ENCODE peak calls at places on chromosome 15, in ten cellular contexts. N is ovary, T is OCI-LY7, E is WERI-Rb-1, U is adrenal gland, P is fibroblast of mammary gland, K is upper lobe of right lung, Z is keratinocyte, V is astrocyte of the spinal cord, G is fibroblast of pulmonary artery. I is an unnamed sample.

GRCh38 chr15:53193149-53193548 is 403.0 kb upstream of the ONECUT1 start:
- DNase-seq in N (no peak), T (peak), E (no peak), U (no peak), P (peak), K (no peak), Z (no peak), V (peak), G (peak), I (peak)

GRCh38 chr15:74982183-74982582 is 13.2 kb upstream of the SCAMP5 start:
- DNase-seq in N (no peak), T (no peak), E (no peak), U (no peak), P (no peak), K (no peak), Z (no peak), V (no peak), G (no peak), I (no peak)

GRCh38 chr15:55279746-55280351 is 9.8 kb downstream of the RAB27A start:
- DNase-seq in N (no peak), T (no peak), E (no peak), U (peak), P (peak), K (no peak), Z (peak), V (peak), G (peak), I (peak)

GRCh38 chr15:99565031-99565280 is 828 bp upstream of the MEF2A start:
- DNase-seq in N (no peak), T (no peak), E (no peak), U (no peak), P (no peak), K (no peak), Z (no peak), V (no peak), G (no peak), I (no peak)

GRCh38 chr15:95567686-95568085 is 762.8 kb upstream of the NR2F2 start:
- DNase-seq in N (no peak), T (no peak), E (no peak), U (no peak), P (no peak), K (no peak), Z (no peak), V (peak), G (no peak), I (no peak)

GRCh38 chr15:55108858-55109518 is 87.8 kb downstream of the RSL24D1 start:
- DNase-seq in N (peak), T (peak), E (peak), U (peak), P (peak), K (peak), Z (peak), V (peak), G (peak), I (peak)

GRCh38 chr15:29612096-29612495 is 210.2 kb downstream of the TJP1 start:
- DNase-seq in N (no peak), T (no peak), E (no peak), U (peak), P (peak), K (no peak), Z (no peak), V (peak), G (peak), I (no peak)

GRCh38 chr15:22262613-22263020 is 182.3 kb downstream of the OR4M2 start:
- DNase-seq in N (no peak), T (peak), E (no peak), U (no peak), P (peak), K (peak), Z (no peak), V (no peak), G (no peak), I (no peak)

GRCh38 chr15:101190196-101190595 is 61.7 kb downstream of the CHSY1 start:
- DNase-seq in N (no peak), T (no peak), E (no peak), U (no peak), P (no peak), K (no peak), Z (no peak), V (no peak), G (no peak), I (no peak)

GRCh38 chr15:84684092-84684491 is 26.1 kb upstream of the NMB start:
- DNase-seq in N (no peak), T (no peak), E (no peak), U (no peak), P (peak), K (no peak), Z (no peak), V (peak), G (peak), I (peak)

DNA sequence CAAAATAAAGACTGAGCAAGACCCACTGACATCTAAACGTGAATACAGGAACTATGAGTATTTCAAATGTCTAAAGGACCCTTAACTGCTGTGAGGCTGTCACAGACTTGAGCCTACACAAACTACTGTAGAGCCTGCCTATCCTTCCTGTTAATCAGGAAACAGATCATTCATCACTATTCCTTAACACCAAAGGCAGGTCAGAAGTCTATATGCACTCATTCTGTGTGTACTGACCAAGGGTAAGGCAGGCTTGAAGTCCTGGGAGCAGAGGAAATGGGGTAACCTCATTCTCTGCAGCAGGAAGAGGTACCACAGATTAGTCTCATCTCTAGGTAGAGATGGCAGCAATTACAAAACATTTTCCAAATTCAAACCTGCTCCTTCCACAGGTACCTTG is 30.7 kb downstream of the NPTN start:
- DNase-seq in N (no peak), T (no peak), E (no peak), U (no peak), P (peak), K (no peak), Z (no peak), V (no peak), G (no peak), I (peak)
- H3K4me3 ChIP-seq in N (no peak), T (no peak), E (no peak), U (no peak), P (no peak), K (no peak), Z (peak), V (no peak), G (no peak), I (no peak)

DNA sequence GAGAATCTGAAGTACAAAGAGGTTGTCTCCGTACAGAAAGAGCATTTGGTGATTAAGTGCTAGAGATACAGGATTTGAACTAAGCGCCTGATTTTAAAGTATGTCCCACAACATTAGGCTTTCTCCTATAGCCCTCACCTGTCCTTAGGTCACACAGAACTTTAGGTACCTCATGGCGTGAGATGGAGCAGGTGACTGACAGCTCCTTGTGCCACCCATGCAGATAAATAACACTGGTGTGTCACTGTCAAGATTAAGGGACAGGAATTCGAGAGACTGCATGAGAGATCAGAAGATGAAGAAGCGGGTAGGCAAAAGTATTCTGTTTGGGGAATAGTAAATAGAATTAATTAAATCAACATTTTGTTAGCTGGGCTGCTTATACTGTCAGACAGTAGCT is 1.1 kb downstream of the BLM start:
- DNase-seq in N (no peak), T (peak), E (no peak), U (no peak), P (no peak), K (no peak), Z (no peak), V (no peak), G (no peak), I (no peak)
- H3K4me3 ChIP-seq in N (no peak), T (peak), E (peak), U (no peak), P (peak), K (no peak), Z (peak), V (peak), G (no peak), I (no peak)

DNA sequence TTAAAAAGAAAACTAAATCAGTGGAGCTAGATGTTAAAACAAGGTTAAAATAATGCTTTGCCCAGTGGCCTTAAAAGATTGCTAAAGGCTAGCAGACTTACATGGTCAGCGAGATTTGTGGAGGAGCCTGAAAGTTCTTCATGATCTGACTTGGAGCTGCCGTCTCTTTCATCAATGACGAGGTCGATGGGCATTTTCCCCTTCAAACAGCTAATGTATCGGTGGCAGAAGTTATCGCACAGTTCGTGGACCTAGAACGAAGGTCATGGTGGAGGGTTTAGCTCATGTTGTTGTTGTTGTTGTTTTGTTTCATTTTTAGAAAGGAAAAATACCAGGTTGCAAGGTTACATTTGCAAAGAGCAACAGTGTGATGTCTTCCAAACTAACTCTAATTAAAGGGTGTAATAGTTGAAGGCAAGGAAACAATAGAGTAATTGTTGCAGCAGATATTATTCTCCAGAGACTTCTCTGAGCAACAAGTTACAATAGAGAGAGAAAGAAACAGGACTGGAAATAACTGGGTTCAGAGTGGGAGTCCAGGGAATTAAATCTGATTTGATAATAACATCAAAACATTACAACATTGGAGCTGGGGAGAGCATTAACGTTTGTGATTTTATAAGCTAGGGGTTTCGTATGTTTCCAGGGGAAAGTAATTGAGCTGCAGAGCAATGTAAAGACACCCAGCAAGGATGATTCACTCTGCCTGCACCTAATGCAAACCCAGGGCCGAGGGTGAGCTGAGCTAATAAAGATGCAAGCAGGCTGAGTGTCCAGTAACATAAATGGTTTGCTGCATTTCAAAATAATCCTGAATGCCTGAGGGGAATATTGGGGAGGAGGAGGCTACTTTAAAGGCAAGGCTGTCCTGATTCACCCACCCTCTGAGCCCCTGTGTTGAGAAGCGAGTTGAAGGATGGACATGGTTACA is 6.6 kb downstream of the MEIS2 start:
- DNase-seq in N (no peak), T (no peak), E (peak), U (no peak), P (peak), K (no peak), Z (no peak), V (peak), G (peak), I (no peak)
- H3K4me3 ChIP-seq in N (peak), T (no peak), E (peak), U (no peak), P (peak), K (peak), Z (no peak), V (peak), G (peak), I (no peak)

GRCh38 chr15:44734839-44735481 is 1.4 kb upstream of the TRIM69 start:
- DNase-seq in N (no peak), T (no peak), E (no peak), U (no peak), P (no peak), K (no peak), Z (no peak), V (no peak), G (no peak), I (no peak)

GRCh38 chr15:44736261-44736765 is at the start of gene TRIM69:
- DNase-seq in N (no peak), T (peak), E (no peak), U (no peak), P (no peak), K (no peak), Z (no peak), V (no peak), G (no peak), I (no peak)

GRCh38 chr15:44735482-44736260 is 657 bp upstream of the TRIM69 start:
- DNase-seq in N (peak), T (no peak), E (no peak), U (peak), P (no peak), K (no peak), Z (no peak), V (no peak), G (peak), I (no peak)

DNA sequence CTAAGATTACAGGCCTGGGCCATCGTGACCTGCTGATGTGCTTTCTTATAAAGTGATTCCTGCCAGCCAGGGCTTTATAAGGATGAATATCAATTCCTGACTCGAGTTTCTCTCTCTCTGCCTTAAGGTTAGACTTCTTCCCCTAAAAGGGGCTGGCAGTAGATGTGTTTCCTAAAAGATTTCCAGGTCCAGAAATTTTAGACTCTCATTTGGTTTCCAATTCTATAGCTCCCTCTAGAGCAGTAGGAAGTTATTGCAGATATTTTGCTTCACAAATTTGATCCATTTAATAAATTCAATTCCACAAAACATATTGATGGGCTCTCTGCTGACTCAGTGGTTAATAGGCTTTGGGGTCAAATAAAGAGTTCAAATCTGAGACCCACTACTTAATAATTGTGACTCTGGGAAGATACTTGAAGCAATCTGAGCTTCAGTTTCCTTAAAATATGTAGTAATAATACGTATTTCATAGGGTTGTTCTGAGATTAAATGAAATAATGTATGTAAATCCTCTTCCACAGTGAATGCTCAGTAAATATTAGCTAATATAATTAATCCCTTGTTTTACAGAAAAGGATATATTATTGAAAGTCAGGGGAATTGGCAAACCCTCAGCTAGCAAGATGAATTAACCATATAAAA is 2.1 kb downstream of the TRIM69 start:
- DNase-seq in N (no peak), T (peak), E (no peak), U (no peak), P (peak), K (no peak), Z (no peak), V (peak), G (peak), I (peak)
- H3K4me3 ChIP-seq in N (no peak), T (no peak), E (no peak), U (no peak), P (no peak), K (no peak), Z (no peak), V (no peak), G (no peak), I (no peak)

DNA sequence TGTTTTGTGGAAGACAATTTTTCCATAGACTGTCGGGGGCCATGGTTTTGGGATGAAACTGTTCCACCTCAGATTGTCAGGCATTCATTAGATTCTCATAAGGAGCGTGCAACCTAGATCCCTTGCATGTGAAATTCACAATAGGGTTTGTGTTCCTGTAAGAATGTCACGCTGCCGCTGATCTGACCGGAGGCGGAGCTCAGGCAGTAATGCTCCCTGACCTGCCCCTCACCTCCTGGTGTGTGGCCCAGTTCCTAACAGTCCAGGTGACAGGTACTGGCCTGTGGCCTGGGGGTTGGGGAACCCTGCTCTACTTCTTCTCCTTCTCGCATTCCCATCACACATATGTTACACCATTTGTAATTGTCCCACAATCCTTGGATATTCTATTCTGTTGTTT is 11.0 kb downstream of the CHRNA7 start:
- DNase-seq in N (no peak), T (no peak), E (no peak), U (no peak), P (no peak), K (no peak), Z (no peak), V (no peak), G (no peak), I (no peak)
- H3K4me3 ChIP-seq in N (no peak), T (no peak), E (no peak), U (no peak), P (no peak), K (no peak), Z (no peak), V (no peak), G (no peak), I (no peak)

GRCh38 chr15:83206971-83207621 is 527 bp downstream of the HDGFL3 start:
- DNase-seq in N (peak), T (peak), E (peak), U (peak), P (no peak), K (peak), Z (no peak), V (peak), G (peak), I (no peak)

GRCh38 chr15:83207622-83208356 is at the start of gene HDGFL3:
- DNase-seq in N (peak), T (peak), E (peak), U (peak), P (peak), K (peak), Z (no peak), V (peak), G (peak), I (no peak)

GRCh38 chr15:83206387-83206970 is 1.1 kb downstream of the HDGFL3 start:
- DNase-seq in N (no peak), T (peak), E (peak), U (peak), P (no peak), K (no peak), Z (no peak), V (peak), G (no peak), I (no peak)

GRCh38 chr15:83209333-83209732 is 1.7 kb upstream of the HDGFL3 start:
- DNase-seq in N (no peak), T (no peak), E (peak), U (no peak), P (no peak), K (no peak), Z (no peak), V (no peak), G (no peak), I (no peak)

GRCh38 chr15:83208357-83208661 is 686 bp upstream of the HDGFL3 start:
- DNase-seq in N (no peak), T (no peak), E (no peak), U (no peak), P (no peak), K (no peak), Z (no peak), V (peak), G (peak), I (no peak)
- H3K4me3 ChIP-seq in N (peak), T (peak), E (peak), U (no peak), P (peak), K (peak), Z (peak), V (peak), G (peak), I (peak)

DNA sequence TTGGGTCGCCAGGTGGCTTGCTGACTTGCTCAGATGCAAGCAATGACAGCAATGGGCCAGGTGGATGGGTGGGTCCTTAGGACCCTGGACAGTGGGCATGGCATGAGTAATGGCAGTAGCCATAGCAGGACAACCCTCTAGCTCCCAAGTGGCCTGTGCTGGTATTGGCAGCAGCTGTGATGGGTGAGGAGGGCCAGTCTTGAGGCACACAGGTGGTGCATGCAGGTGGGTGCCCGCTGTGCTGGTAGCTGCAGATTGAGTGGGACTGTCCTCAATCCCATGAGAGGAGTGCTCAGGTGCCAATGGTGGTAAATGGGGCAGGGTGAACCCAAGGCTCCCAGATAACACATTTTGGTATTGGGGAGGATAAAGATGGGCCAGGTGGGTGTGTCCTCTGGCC is 24.2 kb downstream of the AGBL1 start:
- DNase-seq in N (no peak), T (no peak), E (no peak), U (no peak), P (no peak), K (no peak), Z (no peak), V (no peak), G (no peak), I (no peak)
- H3K4me3 ChIP-seq in N (no peak), T (no peak), E (no peak), U (no peak), P (no peak), K (no peak), Z (no peak), V (no peak), G (no peak), I (no peak)

GRCh38 chr15:98562361-98562791 is 86.0 kb upstream of the IGF1R start:
- DNase-seq in N (no peak), T (no peak), E (no peak), U (no peak), P (no peak), K (no peak), Z (peak), V (no peak), G (no peak), I (peak)
- H3K4me3 ChIP-seq in N (no peak), T (no peak), E (no peak), U (no peak), P (no peak), K (no peak), Z (no peak), V (no peak), G (no peak), I (no peak)